ENCODE peak calls at places on chromosomes 6 and 20, in ten cellular contexts. E is tibial nerve, Z is lower lobe of right lung, J is HFFc6, T is ovary, U is transverse colon, X is heart right ventricle, R is AG04450, A is astrocyte, Y is B cell. Q is an unnamed sample.

GRCh38 chr6:107807186-107807585 is 16.9 kb downstream of the SCML4 start:
- DNase-seq in E (no peak), Z (no peak), J (no peak), T (no peak), U (no peak), X (no peak), R (no peak), A (no peak), Y (no peak), Q (no peak)

GRCh38 chr20:43255877-43256276 is 66.2 kb upstream of the PTPRT start:
- DNase-seq in E (no peak), Z (no peak), J (no peak), T (no peak), U (no peak), X (no peak), R (no peak), A (no peak), Y (no peak), Q (no peak)

GRCh38 chr20:33178726-33179125 is 10.8 kb downstream of the BPIFA2 start:
- DNase-seq in E (no peak), Z (no peak), J (no peak), T (no peak), U (no peak), X (no peak), R (no peak), A (no peak), Y (no peak), Q (no peak)

GRCh38 chr6:11855743-11856142 is 77.1 kb upstream of the ADTRP start:
- DNase-seq in E (no peak), Z (no peak), J (no peak), T (no peak), U (no peak), X (no peak), R (no peak), A (no peak), Y (no peak), Q (no peak)

GRCh38 chr20:36342721-36343120 is 36.6 kb downstream of the DLGAP4 start:
- DNase-seq in E (no peak), Z (no peak), J (no peak), T (no peak), U (no peak), X (no peak), R (no peak), A (no peak), Y (no peak), Q (no peak)

GRCh38 chr20:647479-648019 is 5.5 kb downstream of the SRXN1 start:
- DNase-seq in E (no peak), Z (no peak), J (no peak), T (no peak), U (no peak), X (no peak), R (no peak), A (no peak), Y (no peak), Q (no peak)

GRCh38 chr20:50788045-50788867 is 6.6 kb upstream of the BCAS4 start:
- DNase-seq in E (peak), Z (peak), J (peak), T (peak), U (no peak), X (no peak), R (peak), A (peak), Y (no peak), Q (no peak)

GRCh38 chr6:144710207-144710606 is 425.1 kb downstream of the UTRN start:
- DNase-seq in E (no peak), Z (no peak), J (peak), T (no peak), U (no peak), X (no peak), R (peak), A (peak), Y (no peak), Q (no peak)

GRCh38 chr6:26556263-26557070 is 18.3 kb downstream of the HMGN4 start:
- DNase-seq in E (peak), Z (no peak), J (peak), T (peak), U (no peak), X (no peak), R (peak), A (peak), Y (no peak), Q (no peak)

GRCh38 chr6:10901751-10902150 is 14.9 kb downstream of the SYCP2L start:
- DNase-seq in E (no peak), Z (no peak), J (no peak), T (no peak), U (no peak), X (no peak), R (no peak), A (no peak), Y (peak), Q (peak)

GRCh38 chr6:131910219-131910589 is 41.0 kb downstream of the CCN2 start:
- DNase-seq in E (no peak), Z (no peak), J (no peak), T (no peak), U (no peak), X (no peak), R (no peak), A (no peak), Y (no peak), Q (no peak)
- TF ChIP-seq CTCF in E (no peak), Z (no peak), J (peak), T (no peak), U (no peak), X (no peak), R (no peak), A (no peak), Y (peak), Q (no peak)

DNA sequence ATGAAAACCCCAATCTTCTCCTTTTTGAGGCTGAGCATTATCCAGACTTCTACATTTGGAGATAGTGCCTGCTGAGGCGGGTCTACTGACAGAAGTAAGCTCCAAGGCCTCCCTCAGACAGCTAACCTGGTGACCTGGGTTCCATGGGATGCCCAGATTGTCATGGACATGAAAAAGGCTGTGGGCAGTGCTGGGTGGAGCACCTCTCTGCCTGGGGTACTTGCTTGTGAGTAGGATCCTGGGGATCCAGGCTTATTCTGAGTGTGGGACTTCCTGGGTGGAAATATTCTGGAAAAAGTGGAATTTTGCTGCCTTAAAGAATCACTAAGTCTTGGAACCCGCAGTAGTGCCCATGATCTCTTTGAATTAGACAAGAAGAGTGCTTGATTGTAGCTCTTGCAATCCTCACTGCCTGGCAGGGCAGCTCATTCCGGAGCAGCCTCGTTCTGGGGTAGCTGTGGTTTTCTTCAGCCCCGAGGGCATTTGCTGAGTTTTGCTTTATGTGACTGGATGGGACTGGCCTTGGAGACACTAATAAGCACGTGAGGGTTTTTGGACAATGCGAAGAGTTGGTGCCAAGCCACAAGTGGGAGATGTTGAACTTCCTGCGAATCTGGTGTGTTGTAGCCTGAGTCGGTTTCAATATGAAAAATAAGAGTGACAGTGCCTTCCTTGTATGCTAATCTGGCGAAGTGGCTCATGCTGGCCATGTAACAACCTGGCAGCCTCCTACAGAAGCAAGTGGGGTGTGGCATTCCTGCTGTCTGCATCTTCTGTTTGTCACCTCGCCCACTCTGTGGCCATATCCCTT is 28.2 kb downstream of the SNRNP48 start:
- DNase-seq in E (peak), Z (peak), J (peak), T (no peak), U (peak), X (peak), R (no peak), A (peak), Y (no peak), Q (peak)
- TF ChIP-seq CTCF in E (peak), Z (no peak), J (peak), T (no peak), U (no peak), X (no peak), R (no peak), A (no peak), Y (no peak), Q (no peak)

GRCh38 chr6:25473447-25473846 is 178.6 kb upstream of the SCGN start:
- DNase-seq in E (no peak), Z (no peak), J (no peak), T (no peak), U (no peak), X (no peak), R (no peak), A (no peak), Y (no peak), Q (no peak)

GRCh38 chr6:25468881-25469280 is 183.1 kb upstream of the SCGN start:
- DNase-seq in E (no peak), Z (no peak), J (no peak), T (no peak), U (no peak), X (no peak), R (no peak), A (no peak), Y (no peak), Q (no peak)

GRCh38 chr6:25472314-25472713 is 179.7 kb upstream of the SCGN start:
- DNase-seq in E (no peak), Z (no peak), J (no peak), T (no peak), U (no peak), X (no peak), R (no peak), A (no peak), Y (no peak), Q (no peak)

GRCh38 chr6:25465931-25466330 is 186.1 kb upstream of the SCGN start:
- DNase-seq in E (no peak), Z (no peak), J (no peak), T (no peak), U (no peak), X (no peak), R (no peak), A (no peak), Y (no peak), Q (no peak)

GRCh38 chr6:25469797-25470388 is 182.1 kb upstream of the SCGN start:
- DNase-seq in E (no peak), Z (no peak), J (no peak), T (no peak), U (no peak), X (no peak), R (no peak), A (no peak), Y (no peak), Q (no peak)
- TF ChIP-seq CTCF in E (no peak), Z (no peak), J (peak), T (no peak), U (no peak), X (no peak), R (peak), A (peak), Y (peak), Q (no peak)

DNA sequence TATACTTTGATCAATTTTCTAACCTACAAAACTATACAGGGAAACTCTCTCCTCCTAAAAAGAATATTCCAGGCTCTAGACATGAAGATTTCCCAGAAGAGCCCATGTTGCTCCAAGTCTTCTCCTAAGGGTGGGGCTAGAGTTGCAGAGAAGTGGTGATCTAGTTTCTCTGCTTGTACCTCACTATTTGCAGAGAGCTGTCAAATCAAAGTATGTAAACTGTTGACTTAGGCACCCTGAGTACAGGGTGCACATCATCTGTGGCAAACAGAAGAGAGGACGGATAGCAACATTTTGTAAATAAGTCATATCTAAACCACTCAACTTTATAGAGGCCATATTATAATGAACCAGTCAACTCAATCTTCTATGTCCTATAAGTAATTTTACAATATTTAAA is 250.1 kb downstream of the KHDRBS2 start:
- DNase-seq in E (no peak), Z (no peak), J (no peak), T (no peak), U (no peak), X (no peak), R (no peak), A (no peak), Y (no peak), Q (no peak)
- TF ChIP-seq CTCF in E (no peak), Z (no peak), J (no peak), T (no peak), U (no peak), X (no peak), R (no peak), A (no peak), Y (no peak), Q (no peak)

GRCh38 chr6:137202078-137202477 is 17.1 kb downstream of the IFNGR1 start:
- DNase-seq in E (no peak), Z (no peak), J (no peak), T (no peak), U (no peak), X (no peak), R (no peak), A (no peak), Y (no peak), Q (no peak)
- TF ChIP-seq CTCF in E (peak), Z (peak), J (peak), T (no peak), U (peak), X (peak), R (no peak), A (no peak), Y (peak), Q (peak)

DNA sequence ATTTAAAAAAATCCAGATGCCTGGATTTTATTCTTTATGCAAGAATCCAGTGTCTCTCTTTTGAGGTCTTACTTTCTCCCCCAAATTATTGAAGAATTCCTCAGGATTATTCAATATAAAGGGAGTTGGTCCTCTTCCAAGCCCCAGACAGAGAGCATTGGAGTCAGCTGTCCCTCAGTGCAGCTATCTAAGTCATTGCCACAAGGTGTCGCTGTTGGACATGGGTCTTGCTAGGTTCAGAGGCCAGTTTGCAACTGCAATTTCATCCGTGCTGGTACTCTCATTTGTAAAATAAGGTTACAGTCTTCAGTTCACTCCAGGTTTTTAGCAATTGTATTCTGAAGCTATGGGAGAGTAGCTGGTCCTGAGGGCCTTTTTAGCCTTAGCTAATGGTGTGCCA is 27.8 kb downstream of the CCN2 start:
- DNase-seq in E (peak), Z (no peak), J (peak), T (peak), U (peak), X (peak), R (no peak), A (peak), Y (no peak), Q (peak)
- TF ChIP-seq CTCF in E (peak), Z (peak), J (peak), T (peak), U (peak), X (peak), R (peak), A (peak), Y (peak), Q (peak)

DNA sequence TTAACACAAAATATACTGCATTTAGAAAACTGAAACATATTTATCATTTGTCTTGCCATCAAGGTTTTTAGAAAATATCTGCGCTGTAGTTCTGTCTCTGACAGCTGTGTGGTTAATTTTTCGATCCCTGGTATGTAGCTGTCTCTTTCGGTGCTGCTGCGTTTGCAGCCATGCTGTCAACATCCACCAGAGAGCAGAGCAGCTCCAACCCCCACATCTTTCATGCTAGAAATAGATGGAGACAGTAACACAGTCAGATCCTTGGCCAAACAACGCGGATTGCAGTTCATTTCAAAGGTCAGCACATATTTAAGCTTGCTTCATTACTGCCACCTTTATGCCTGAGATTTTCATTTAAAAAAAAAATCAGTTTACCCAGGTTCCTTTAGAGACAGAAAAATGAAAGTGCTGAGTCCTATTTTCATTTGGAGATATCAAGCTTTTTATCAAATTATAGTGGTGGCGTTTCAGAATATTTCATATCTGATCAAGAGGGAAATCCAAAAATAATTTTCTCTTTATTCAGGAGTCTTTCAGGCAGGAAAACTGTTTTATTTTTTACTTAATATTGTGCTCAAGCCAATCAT is 157.7 kb upstream of the MMS22L start:
- DNase-seq in E (no peak), Z (no peak), J (peak), T (no peak), U (no peak), X (peak), R (no peak), A (peak), Y (no peak), Q (peak)
- TF ChIP-seq CTCF in E (no peak), Z (no peak), J (peak), T (no peak), U (no peak), X (no peak), R (peak), A (peak), Y (no peak), Q (no peak)

GRCh38 chr20:58963060-58963584 is 17.9 kb upstream of the NELFCD start:
- DNase-seq in E (no peak), Z (no peak), J (no peak), T (no peak), U (no peak), X (no peak), R (no peak), A (no peak), Y (no peak), Q (no peak)
- TF ChIP-seq CTCF in E (no peak), Z (no peak), J (no peak), T (no peak), U (no peak), X (no peak), R (no peak), A (no peak), Y (no peak), Q (no peak)